ENCODE peak calls at places on chromosomes 5 and 9, in four cellular contexts. V, H, B and E are unnamed samples.

GRCh38 chr9:105280730-105281129 is 36.3 kb downstream of the SLC44A1 start:
- DNase-seq in V (no peak), H (no peak), B (no peak), E (no peak)

GRCh38 chr5:15002791-15003190 is 131.2 kb upstream of the ANKH start:
- DNase-seq in V (no peak), H (no peak), B (no peak), E (no peak)

GRCh38 chr5:98214240-98215051 is 559.0 kb upstream of the RGMB start:
- DNase-seq in V (no peak), H (no peak), B (no peak), E (peak; percentile 17)

GRCh38 chr5:168152660-168153059 is 138.8 kb upstream of the WWC1 start:
- DNase-seq in V (no peak), H (no peak), B (no peak), E (no peak)

GRCh38 chr9:74120061-74120460 is 377.1 kb upstream of the RORB start:
- DNase-seq in V (no peak), H (no peak), B (no peak), E (no peak)

GRCh38 chr5:91311168-91311696 is 71.9 kb downstream of the ARRDC3 start:
- DNase-seq in V (no peak), H (no peak), B (no peak), E (no peak)

GRCh38 chr9:130220351-130220750 is 45.2 kb upstream of the HMCN2 start:
- DNase-seq in V (no peak), H (no peak), B (no peak), E (no peak)

GRCh38 chr5:135443329-135443960 is 3.7 kb downstream of the DCANP1 start:
- DNase-seq in V (no peak), H (no peak), B (peak; percentile 32), E (no peak)

GRCh38 chr9:38054653-38055052 is 14.4 kb downstream of the SHB start:
- DNase-seq in V (no peak), H (no peak), B (no peak), E (no peak)

GRCh38 chr5:59587489-59588337 is 305.8 kb downstream of the PDE4D start:
- DNase-seq in V (no peak), H (peak; percentile 51), B (peak; percentile 65), E (peak; percentile 49)

GRCh38 chr9:131627846-131628820 is 82.8 kb downstream of the PRRT1B start:
- DNase-seq in V (no peak), H (peak; percentile 67), B (no peak), E (no peak)

GRCh38 chr9:81971727-81972126 is 16.8 kb upstream of the SPATA31D1 start:
- DNase-seq in V (no peak), H (no peak), B (no peak), E (no peak)

GRCh38 chr9:32708480-32709150 is 73.1 kb upstream of the TAF1L start:
- DNase-seq in V (no peak), H (no peak), B (no peak), E (no peak)

GRCh38 chr9:32707326-32707725 is 71.9 kb upstream of the TAF1L start:
- DNase-seq in V (no peak), H (no peak), B (no peak), E (no peak)

GRCh38 chr9:32706004-32706749 is 70.7 kb upstream of the TAF1L start:
- DNase-seq in V (no peak), H (no peak), B (no peak), E (no peak)

GRCh38 chr9:32705059-32705458 is 69.6 kb upstream of the TAF1L start:
- DNase-seq in V (no peak), H (no peak), B (no peak), E (no peak)

DNA sequence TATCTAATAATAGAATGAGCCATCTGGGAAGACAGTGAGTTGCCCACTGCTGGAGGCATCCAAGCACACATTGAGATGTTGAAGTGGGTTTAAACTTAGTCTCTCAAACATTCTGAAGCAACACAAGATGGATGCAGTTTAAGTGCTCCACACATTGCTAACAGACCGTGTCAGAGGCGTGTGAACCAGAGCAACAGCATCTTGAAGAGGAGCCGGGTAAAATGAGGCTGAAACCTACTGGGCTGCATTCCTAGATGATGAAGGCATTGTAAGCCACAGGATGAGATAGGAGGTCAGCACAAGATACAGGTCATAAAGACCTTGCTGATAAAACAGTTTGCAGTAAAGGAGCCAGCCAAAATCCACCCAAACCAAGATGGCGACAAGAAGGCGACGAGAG is 73.5 kb upstream of the TMEM215 start:
- DNase-seq in V (no peak), H (no peak), B (no peak), E (no peak)
- H3K36me3 ChIP-seq in V (no peaks in the 10 kb centered on the region), H (no peaks in the 10 kb centered on the region), B (no peaks in the 10 kb centered on the region), E (no peaks in the 10 kb centered on the region)

GRCh38 chr5:76662521-76662920 is 39.3 kb upstream of the F2RL2 start:
- DNase-seq in V (no peak), H (no peak), B (no peak), E (no peak)

GRCh38 chr5:76667495-76667894 is 44.3 kb upstream of the F2RL2 start:
- DNase-seq in V (no peak), H (no peak), B (no peak), E (no peak)

GRCh38 chr5:76660360-76660759 is 37.2 kb upstream of the F2RL2 start:
- DNase-seq in V (no peak), H (no peak), B (no peak), E (no peak)

GRCh38 chr5:76663573-76663972 is 40.4 kb upstream of the F2RL2 start:
- DNase-seq in V (no peak), H (no peak), B (no peak), E (no peak)

GRCh38 chr5:76664065-76664464 is 40.9 kb upstream of the F2RL2 start:
- DNase-seq in V (no peak), H (no peak), B (no peak), E (no peak)
- H3K36me3 ChIP-seq in V (no peaks in the 10 kb centered on the region), H (no peaks in the 10 kb centered on the region), B (no peaks in the 10 kb centered on the region), E (no peaks in the 10 kb centered on the region)

DNA sequence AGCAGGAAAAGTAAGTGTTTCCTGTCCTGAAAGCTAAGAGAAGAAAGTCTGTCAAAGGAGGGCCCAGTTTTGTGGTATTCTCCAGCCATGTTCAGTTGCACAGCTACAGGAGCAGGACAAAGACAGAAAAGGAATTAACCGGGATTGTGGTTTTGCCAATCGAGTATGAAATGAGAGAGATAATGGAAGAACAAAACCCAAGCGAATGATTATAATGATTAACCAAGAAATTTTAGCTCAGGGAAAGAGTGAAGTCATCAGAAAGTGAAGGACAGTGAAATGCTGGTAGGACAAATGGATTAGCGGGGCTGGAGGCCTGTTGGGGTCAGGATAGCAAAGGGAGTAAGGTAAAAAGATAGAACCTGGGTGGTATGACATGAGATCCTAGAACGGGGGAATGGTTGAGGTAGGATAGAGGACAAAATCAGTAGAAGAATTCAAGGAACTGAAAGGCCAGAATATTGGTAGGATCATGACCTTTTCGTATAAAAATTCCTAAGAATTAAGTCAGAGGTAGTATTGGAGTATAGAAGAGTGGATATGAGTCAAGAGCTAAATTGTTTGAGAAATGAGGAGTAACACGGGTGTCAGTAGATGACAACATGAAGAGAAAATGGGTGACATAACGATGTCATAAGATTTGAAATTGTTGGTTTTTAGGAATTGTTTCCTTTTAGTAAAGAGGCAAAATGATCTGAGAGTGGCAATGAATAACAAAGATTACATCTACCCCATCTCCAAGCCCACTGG is 52.8 kb downstream of the DIAPH1 start:
- DNase-seq in V (no peak), H (no peak), B (no peak), E (no peak)
- H3K36me3 ChIP-seq in V (no peaks in the 10 kb centered on the region), H (peaks cover 32% of the 10 kb centered on the region), B (peaks cover 9% of the 10 kb centered on the region), E (peaks cover 55% of the 10 kb centered on the region)

DNA sequence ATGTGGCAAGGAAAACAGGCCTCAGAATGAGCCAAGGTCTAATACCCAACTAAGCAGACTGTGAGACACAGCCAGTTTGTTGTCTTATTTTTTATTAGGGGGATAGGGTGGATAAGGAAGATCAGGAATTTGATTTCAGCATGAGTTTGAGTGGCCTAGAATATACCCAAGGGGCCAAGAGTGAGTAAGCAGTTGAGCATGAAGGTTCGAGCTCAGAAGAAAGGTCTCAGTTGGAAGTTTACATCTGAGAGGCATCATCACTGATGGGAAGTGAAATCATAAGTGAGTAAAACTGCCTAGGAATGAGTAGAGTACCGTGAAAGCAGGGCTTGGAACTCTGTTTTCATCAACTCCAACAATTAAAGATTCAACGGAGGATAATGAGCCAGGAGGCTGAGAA is 12.6 kb downstream of the PSMD5 start:
- DNase-seq in V (no peak), H (no peak), B (no peak), E (no peak)
- H3K36me3 ChIP-seq in V (peaks cover 43% of the 10 kb centered on the region), H (peaks cover 28% of the 10 kb centered on the region), B (peaks cover 92% of the 10 kb centered on the region), E (peaks cover 75% of the 10 kb centered on the region)